ENCODE peak calls at places on chromosomes 4 and X, in eight cellular contexts. One of them, this sample, is unnamed. For H3K36me3, the result is how much of the 10 kb centered on the place peaks cover.

GRCh38 chrX:1502853-1503252 is 34.1 kb downstream of the P2RY8 start:
- DNase-seq in SK-N-SH: no peak
- DNase-seq in HCT116: no peak
- DNase-seq in GM23338: no peak
- DNase-seq in stomach: no peak
- DNase-seq in sigmoid colon: no peak
- DNase-seq in transverse colon: no peak
- DNase-seq in upper lobe of left lung: no peak
- DNase-seq in this sample: no peak

GRCh38 chrX:119062750-119063374 is 9.9 kb upstream of the CT47C1 start:
- DNase-seq in SK-N-SH: no peak
- DNase-seq in HCT116: no peak
- DNase-seq in GM23338: peak
- DNase-seq in stomach: no peak
- DNase-seq in sigmoid colon: no peak
- DNase-seq in transverse colon: no peak
- DNase-seq in upper lobe of left lung: no peak
- DNase-seq in this sample: no peak

GRCh38 chr4:121358473-121358872 is 22.3 kb downstream of the QRFPR start:
- DNase-seq in SK-N-SH: no peak
- DNase-seq in HCT116: peak
- DNase-seq in GM23338: no peak
- DNase-seq in stomach: no peak
- DNase-seq in sigmoid colon: no peak
- DNase-seq in transverse colon: no peak
- DNase-seq in upper lobe of left lung: no peak
- DNase-seq in this sample: no peak

GRCh38 chr4:158006973-158007372 is 165.9 kb downstream of the GASK1B start:
- DNase-seq in SK-N-SH: no peak
- DNase-seq in HCT116: no peak
- DNase-seq in GM23338: no peak
- DNase-seq in stomach: no peak
- DNase-seq in sigmoid colon: no peak
- DNase-seq in transverse colon: no peak
- DNase-seq in upper lobe of left lung: no peak
- DNase-seq in this sample: no peak

GRCh38 chr4:145709843-145710242 is 29.9 kb downstream of the C4orf51 start:
- DNase-seq in SK-N-SH: no peak
- DNase-seq in HCT116: no peak
- DNase-seq in GM23338: no peak
- DNase-seq in stomach: no peak
- DNase-seq in sigmoid colon: no peak
- DNase-seq in transverse colon: no peak
- DNase-seq in upper lobe of left lung: no peak
- DNase-seq in this sample: no peak

GRCh38 chr4:3612275-3612674 is 80.1 kb upstream of the LRPAP1 start:
- DNase-seq in SK-N-SH: no peak
- DNase-seq in HCT116: no peak
- DNase-seq in GM23338: no peak
- DNase-seq in stomach: no peak
- DNase-seq in sigmoid colon: peak
- DNase-seq in transverse colon: no peak
- DNase-seq in upper lobe of left lung: no peak
- DNase-seq in this sample: no peak

GRCh38 chrX:34656842-34657780 is at the start of gene TMEM47:
- DNase-seq in SK-N-SH: peak
- DNase-seq in HCT116: no peak
- DNase-seq in GM23338: peak
- DNase-seq in stomach: peak
- DNase-seq in sigmoid colon: peak
- DNase-seq in transverse colon: peak
- DNase-seq in upper lobe of left lung: peak
- DNase-seq in this sample: no peak

GRCh38 chrX:18871161-18871880 is 112.6 kb downstream of the PHKA2 start:
- DNase-seq in SK-N-SH: no peak
- DNase-seq in HCT116: no peak
- DNase-seq in GM23338: no peak
- DNase-seq in stomach: no peak
- DNase-seq in sigmoid colon: no peak
- DNase-seq in transverse colon: no peak
- DNase-seq in upper lobe of left lung: no peak
- DNase-seq in this sample: no peak

GRCh38 chr4:123606946-123607542 is 210.4 kb downstream of the SPRY1 start:
- DNase-seq in SK-N-SH: no peak
- DNase-seq in HCT116: no peak
- DNase-seq in GM23338: no peak
- DNase-seq in stomach: no peak
- DNase-seq in sigmoid colon: no peak
- DNase-seq in transverse colon: no peak
- DNase-seq in upper lobe of left lung: no peak
- DNase-seq in this sample: no peak

GRCh38 chrX:107449490-107450175 is at the start of gene FRMPD3:
- DNase-seq in SK-N-SH: peak
- DNase-seq in HCT116: no peak
- DNase-seq in GM23338: peak
- DNase-seq in stomach: no peak
- DNase-seq in sigmoid colon: no peak
- DNase-seq in transverse colon: no peak
- DNase-seq in upper lobe of left lung: no peak
- DNase-seq in this sample: no peak

GRCh38 chr4:79050521-79050880 is 111.3 kb upstream of the PAQR3 start:
- DNase-seq in SK-N-SH: peak
- DNase-seq in HCT116: no peak
- DNase-seq in GM23338: no peak
- DNase-seq in stomach: no peak
- DNase-seq in sigmoid colon: no peak
- DNase-seq in transverse colon: no peak
- DNase-seq in upper lobe of left lung: no peak
- DNase-seq in this sample: no peak

GRCh38 chrX:155026727-155027508 is at the start of gene FUNDC2:
- DNase-seq in SK-N-SH: peak
- DNase-seq in HCT116: peak
- DNase-seq in GM23338: peak
- DNase-seq in stomach: peak
- DNase-seq in sigmoid colon: peak
- DNase-seq in transverse colon: peak
- DNase-seq in upper lobe of left lung: peak
- DNase-seq in this sample: no peak

GRCh38 chrX:151754042-151754419 is 19.5 kb downstream of the CNGA2 start:
- DNase-seq in SK-N-SH: no peak
- DNase-seq in HCT116: peak
- DNase-seq in GM23338: no peak
- DNase-seq in stomach: no peak
- DNase-seq in sigmoid colon: no peak
- DNase-seq in transverse colon: no peak
- DNase-seq in upper lobe of left lung: no peak
- DNase-seq in this sample: no peak

GRCh38 chr4:145840162-145840768 is 98.4 kb downstream of the ZNF827 start:
- DNase-seq in SK-N-SH: peak
- DNase-seq in HCT116: peak
- DNase-seq in GM23338: no peak
- DNase-seq in stomach: no peak
- DNase-seq in sigmoid colon: no peak
- DNase-seq in transverse colon: no peak
- DNase-seq in upper lobe of left lung: no peak
- DNase-seq in this sample: no peak

GRCh38 chrX:71420686-71421085 is 54.5 kb downstream of the TAF1 start:
- DNase-seq in SK-N-SH: peak
- DNase-seq in HCT116: no peak
- DNase-seq in GM23338: peak
- DNase-seq in stomach: no peak
- DNase-seq in sigmoid colon: no peak
- DNase-seq in transverse colon: no peak
- DNase-seq in upper lobe of left lung: no peak
- DNase-seq in this sample: no peak

GRCh38 chrX:116436358-116436816 is at the start of gene SLC6A14:
- DNase-seq in SK-N-SH: no peak
- DNase-seq in HCT116: no peak
- DNase-seq in GM23338: no peak
- DNase-seq in stomach: peak
- DNase-seq in sigmoid colon: no peak
- DNase-seq in transverse colon: peak
- DNase-seq in upper lobe of left lung: peak
- DNase-seq in this sample: no peak

GRCh38 chr4:112086036-112086434 is 59.2 kb upstream of the FAM241A start:
- DNase-seq in SK-N-SH: no peak
- DNase-seq in HCT116: no peak
- DNase-seq in GM23338: no peak
- DNase-seq in stomach: no peak
- DNase-seq in sigmoid colon: no peak
- DNase-seq in transverse colon: no peak
- DNase-seq in upper lobe of left lung: no peak
- DNase-seq in this sample: no peak

GRCh38 chr4:112082954-112083586 is 62.2 kb upstream of the FAM241A start:
- DNase-seq in SK-N-SH: no peak
- DNase-seq in HCT116: peak
- DNase-seq in GM23338: no peak
- DNase-seq in stomach: no peak
- DNase-seq in sigmoid colon: no peak
- DNase-seq in transverse colon: no peak
- DNase-seq in upper lobe of left lung: no peak
- DNase-seq in this sample: no peak

GRCh38 chr4:112085156-112086035 is 59.9 kb upstream of the FAM241A start:
- DNase-seq in SK-N-SH: no peak
- DNase-seq in HCT116: no peak
- DNase-seq in GM23338: no peak
- DNase-seq in stomach: no peak
- DNase-seq in sigmoid colon: no peak
- DNase-seq in transverse colon: no peak
- DNase-seq in upper lobe of left lung: no peak
- DNase-seq in this sample: no peak

GRCh38 chr4:112083587-112084347 is 61.5 kb upstream of the FAM241A start:
- DNase-seq in SK-N-SH: no peak
- DNase-seq in HCT116: no peak
- DNase-seq in GM23338: no peak
- DNase-seq in stomach: no peak
- DNase-seq in sigmoid colon: no peak
- DNase-seq in transverse colon: no peak
- DNase-seq in upper lobe of left lung: no peak
- DNase-seq in this sample: no peak
- H3K36me3 ChIP-seq in SK-N-SH: under half
- H3K36me3 ChIP-seq in HCT116: under half
- H3K36me3 ChIP-seq in GM23338: under half
- H3K36me3 ChIP-seq in stomach: under half
- H3K36me3 ChIP-seq in sigmoid colon: under half
- H3K36me3 ChIP-seq in transverse colon: under half
- H3K36me3 ChIP-seq in upper lobe of left lung: under half
- H3K36me3 ChIP-seq in this sample: under half

GRCh38 chrX:129597905-129598304 is 56.9 kb downstream of the APLN start:
- DNase-seq in SK-N-SH: no peak
- DNase-seq in HCT116: no peak
- DNase-seq in GM23338: no peak
- DNase-seq in stomach: no peak
- DNase-seq in sigmoid colon: no peak
- DNase-seq in transverse colon: no peak
- DNase-seq in upper lobe of left lung: no peak
- DNase-seq in this sample: peak

GRCh38 chrX:129599996-129600395 is 54.8 kb downstream of the APLN start:
- DNase-seq in SK-N-SH: no peak
- DNase-seq in HCT116: no peak
- DNase-seq in GM23338: no peak
- DNase-seq in stomach: no peak
- DNase-seq in sigmoid colon: no peak
- DNase-seq in transverse colon: no peak
- DNase-seq in upper lobe of left lung: no peak
- DNase-seq in this sample: peak

GRCh38 chrX:129600981-129601424 is 53.8 kb downstream of the APLN start:
- DNase-seq in SK-N-SH: peak
- DNase-seq in HCT116: no peak
- DNase-seq in GM23338: peak
- DNase-seq in stomach: no peak
- DNase-seq in sigmoid colon: no peak
- DNase-seq in transverse colon: no peak
- DNase-seq in upper lobe of left lung: no peak
- DNase-seq in this sample: peak

GRCh38 chrX:129596077-129596476 is 56.0 kb downstream of the OCRL start:
- DNase-seq in SK-N-SH: no peak
- DNase-seq in HCT116: no peak
- DNase-seq in GM23338: no peak
- DNase-seq in stomach: no peak
- DNase-seq in sigmoid colon: no peak
- DNase-seq in transverse colon: no peak
- DNase-seq in upper lobe of left lung: no peak
- DNase-seq in this sample: no peak

GRCh38 chrX:129599499-129599898 is 55.3 kb downstream of the APLN start:
- DNase-seq in SK-N-SH: no peak
- DNase-seq in HCT116: no peak
- DNase-seq in GM23338: no peak
- DNase-seq in stomach: no peak
- DNase-seq in sigmoid colon: no peak
- DNase-seq in transverse colon: no peak
- DNase-seq in upper lobe of left lung: no peak
- DNase-seq in this sample: no peak
- H3K27ac ChIP-seq in SK-N-SH: no peak
- H3K27ac ChIP-seq in HCT116: no peak
- H3K27ac ChIP-seq in GM23338: no peak
- H3K27ac ChIP-seq in stomach: no peak
- H3K27ac ChIP-seq in sigmoid colon: no peak
- H3K27ac ChIP-seq in transverse colon: no peak
- H3K27ac ChIP-seq in upper lobe of left lung: no peak
- H3K27ac ChIP-seq in this sample: no peak

GRCh38 chrX:13092455-13092941 is 48.1 kb upstream of the FAM9C start:
- DNase-seq in SK-N-SH: no peak
- DNase-seq in HCT116: no peak
- DNase-seq in GM23338: no peak
- DNase-seq in stomach: peak
- DNase-seq in sigmoid colon: peak
- DNase-seq in transverse colon: peak
- DNase-seq in upper lobe of left lung: peak
- DNase-seq in this sample: no peak
- TF ChIP-seq POLR2AphosphoS5 in SK-N-SH: no peak
- TF ChIP-seq POLR2AphosphoS5 in HCT116: no peak
- TF ChIP-seq POLR2AphosphoS5 in GM23338: no peak
- TF ChIP-seq POLR2AphosphoS5 in stomach: peak
- TF ChIP-seq POLR2AphosphoS5 in sigmoid colon: no peak
- TF ChIP-seq POLR2AphosphoS5 in transverse colon: peak
- TF ChIP-seq POLR2AphosphoS5 in upper lobe of left lung: no peak
- TF ChIP-seq POLR2AphosphoS5 in this sample: no peak

GRCh38 chr4:24369630-24370029 is 214.7 kb downstream of the DHX15 start:
- DNase-seq in SK-N-SH: no peak
- DNase-seq in HCT116: no peak
- DNase-seq in GM23338: no peak
- DNase-seq in stomach: no peak
- DNase-seq in sigmoid colon: no peak
- DNase-seq in transverse colon: no peak
- DNase-seq in upper lobe of left lung: no peak
- DNase-seq in this sample: no peak

GRCh38 chr4:24372341-24372740 is 212.0 kb downstream of the DHX15 start:
- DNase-seq in SK-N-SH: no peak
- DNase-seq in HCT116: no peak
- DNase-seq in GM23338: no peak
- DNase-seq in stomach: no peak
- DNase-seq in sigmoid colon: no peak
- DNase-seq in transverse colon: no peak
- DNase-seq in upper lobe of left lung: no peak
- DNase-seq in this sample: no peak

GRCh38 chr4:24370421-24370820 is 213.9 kb downstream of the DHX15 start:
- DNase-seq in SK-N-SH: no peak
- DNase-seq in HCT116: no peak
- DNase-seq in GM23338: no peak
- DNase-seq in stomach: no peak
- DNase-seq in sigmoid colon: no peak
- DNase-seq in transverse colon: no peak
- DNase-seq in upper lobe of left lung: no peak
- DNase-seq in this sample: no peak

GRCh38 chr4:24372915-24373314 is 211.4 kb downstream of the DHX15 start:
- DNase-seq in SK-N-SH: no peak
- DNase-seq in HCT116: no peak
- DNase-seq in GM23338: no peak
- DNase-seq in stomach: no peak
- DNase-seq in sigmoid colon: no peak
- DNase-seq in transverse colon: no peak
- DNase-seq in upper lobe of left lung: no peak
- DNase-seq in this sample: no peak

GRCh38 chr4:24373662-24374061 is 210.7 kb downstream of the DHX15 start:
- DNase-seq in SK-N-SH: no peak
- DNase-seq in HCT116: no peak
- DNase-seq in GM23338: no peak
- DNase-seq in stomach: no peak
- DNase-seq in sigmoid colon: no peak
- DNase-seq in transverse colon: no peak
- DNase-seq in upper lobe of left lung: no peak
- DNase-seq in this sample: no peak
- H3K36me3 ChIP-seq in SK-N-SH: under half
- H3K36me3 ChIP-seq in HCT116: under half
- H3K36me3 ChIP-seq in GM23338: under half
- H3K36me3 ChIP-seq in stomach: under half
- H3K36me3 ChIP-seq in sigmoid colon: under half
- H3K36me3 ChIP-seq in transverse colon: under half
- H3K36me3 ChIP-seq in upper lobe of left lung: under half
- H3K36me3 ChIP-seq in this sample: under half

This sample was measured in vagina.